ENCODE peak calls at places on chromosomes 2 and 18, in five cellular contexts. L, O, U, Z and I are unnamed samples.

GRCh38 chr2:160810406-160810805 is 316.8 kb upstream of the RBMS1 start:
- DNase-seq in L (no peak), O (no peak), U (no peak), Z (no peak), I (no peak)

GRCh38 chr18:71426441-71426840 is 1117.7 kb downstream of the CBLN2 start:
- DNase-seq in L (no peak), O (no peak), U (no peak), Z (no peak), I (no peak)

GRCh38 chr2:71571945-71572344 is 118.6 kb downstream of the DYSF start:
- DNase-seq in L (no peak), O (no peak), U (no peak), Z (no peak), I (no peak)

GRCh38 chr2:235596272-235596671 is 102.4 kb downstream of the AGAP1 start:
- DNase-seq in L (no peak), O (no peak), U (no peak), Z (no peak), I (no peak)

GRCh38 chr18:44627245-44627644 is 53.4 kb upstream of the SETBP1 start:
- DNase-seq in L (no peak), O (peak), U (no peak), Z (no peak), I (no peak)

GRCh38 chr2:145230546-145230945 is 710.6 kb upstream of the ZEB2 start:
- DNase-seq in L (no peak), O (peak), U (no peak), Z (no peak), I (no peak)

GRCh38 chr2:103139628-103140268 is 377.9 kb downstream of the TMEM182 start:
- DNase-seq in L (no peak), O (no peak), U (no peak), Z (no peak), I (no peak)

GRCh38 chr2:237027712-237028029 is 58.0 kb upstream of the COPS8 start:
- DNase-seq in L (no peak), O (no peak), U (no peak), Z (no peak), I (no peak)

GRCh38 chr2:207149253-207150213 is 16.2 kb downstream of the KLF7 start:
- DNase-seq in L (no peak), O (peak), U (no peak), Z (no peak), I (no peak)

GRCh38 chr2:148122788-148123187 is 101.9 kb downstream of the MBD5 start:
- DNase-seq in L (no peak), O (peak), U (no peak), Z (no peak), I (no peak)

GRCh38 chr2:10993001-10993481 is 81.3 kb downstream of the KCNF1 start:
- DNase-seq in L (no peak), O (peak), U (no peak), Z (no peak), I (peak)

GRCh38 chr2:202778217-202778616 is 93.3 kb downstream of the ICA1L start:
- DNase-seq in L (no peak), O (no peak), U (no peak), Z (no peak), I (no peak)

GRCh38 chr18:6929370-6930102 is 188.1 kb downstream of the LAMA1 start:
- DNase-seq in L (no peak), O (no peak), U (no peak), Z (no peak), I (no peak)

GRCh38 chr18:51559902-51560287 is 362.4 kb upstream of the MEX3C start:
- DNase-seq in L (no peak), O (no peak), U (no peak), Z (no peak), I (no peak)

GRCh38 chr2:30776831-30777652 is 30.2 kb downstream of the CAPN13 start:
- DNase-seq in L (no peak), O (no peak), U (no peak), Z (no peak), I (peak)

GRCh38 chr18:24987271-24987932 is 364.6 kb downstream of the ZNF521 start:
- DNase-seq in L (no peak), O (peak), U (peak), Z (peak), I (no peak)

GRCh38 chr18:69400976-69401474 is 337 bp downstream of the DOK6 start:
- DNase-seq in L (peak), O (peak), U (no peak), Z (no peak), I (no peak)

GRCh38 chr2:57371186-57371585 is 675.4 kb upstream of the VRK2 start:
- DNase-seq in L (no peak), O (no peak), U (no peak), Z (no peak), I (no peak)

GRCh38 chr2:88950010-88950409 is 258.5 kb downstream of the RPIA start:
- DNase-seq in L (no peak), O (no peak), U (no peak), Z (no peak), I (no peak)

GRCh38 chr2:1497122-1497611 is 83.9 kb downstream of the TPO start:
- DNase-seq in L (peak), O (no peak), U (peak), Z (no peak), I (no peak)

GRCh38 chr2:219218279-219219112 is at the start of gene ABCB6:
- DNase-seq in L (peak), O (peak), U (peak), Z (peak), I (peak)

GRCh38 chr18:78967692-78968091 is 11.9 kb upstream of the SALL3 start:
- DNase-seq in L (no peak), O (no peak), U (no peak), Z (no peak), I (no peak)

GRCh38 chr18:6843308-6843707 is 113.8 kb downstream of the ARHGAP28 start:
- DNase-seq in L (no peak), O (no peak), U (no peak), Z (no peak), I (no peak)

GRCh38 chr2:165533331-165533730 is 63.8 kb downstream of the CSRNP3 start:
- DNase-seq in L (no peak), O (no peak), U (no peak), Z (no peak), I (no peak)

GRCh38 chr2:60861736-60862135 is 19.6 kb upstream of the REL start:
- DNase-seq in L (no peak), O (no peak), U (no peak), Z (no peak), I (no peak)

GRCh38 chr2:69743847-69744264 is 1.9 kb downstream of the ANXA4 start:
- DNase-seq in L (no peak), O (no peak), U (no peak), Z (no peak), I (no peak)

GRCh38 chr2:85368921-85369320 is 14.4 kb downstream of the ELMOD3 start:
- DNase-seq in L (no peak), O (no peak), U (no peak), Z (no peak), I (no peak)

GRCh38 chr2:63862802-63863201 is 21.1 kb downstream of the UGP2 start:
- DNase-seq in L (no peak), O (peak), U (no peak), Z (no peak), I (no peak)

GRCh38 chr2:160271166-160272086 is 71.4 kb upstream of the ITGB6 start:
- DNase-seq in L (no peak), O (no peak), U (no peak), Z (peak), I (no peak)

GRCh38 chr2:5696741-5697521 is 4.7 kb downstream of the SOX11 start:
- DNase-seq in L (no peak), O (peak), U (no peak), Z (no peak), I (no peak)
- H3K4me3 ChIP-seq in L (peak), O (peak), U (no peak), Z (no peak), I (peak)

DNA sequence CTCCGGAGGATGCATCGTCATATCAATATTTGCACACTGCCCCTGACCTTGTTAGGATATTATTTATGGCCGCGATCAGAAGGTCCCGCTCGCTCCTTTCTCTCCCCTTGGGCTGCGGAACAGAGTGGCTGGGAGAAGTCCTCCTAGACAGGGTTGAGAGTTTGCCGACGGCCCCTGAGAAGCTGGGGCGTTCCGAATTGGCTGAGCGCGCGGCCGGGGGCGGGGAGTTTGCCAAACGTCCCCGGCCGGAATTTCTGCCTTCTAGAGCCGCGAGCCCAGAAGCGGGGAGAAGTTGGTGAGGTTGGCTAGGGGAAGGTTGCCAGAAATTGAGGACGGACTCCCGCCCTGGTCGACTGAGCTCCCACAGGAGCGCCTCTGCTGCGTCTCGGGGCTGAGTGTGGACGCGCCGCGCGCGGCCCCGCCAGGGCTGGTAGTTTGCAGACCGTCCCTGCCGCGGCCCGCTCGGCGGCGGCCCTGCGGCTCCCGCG is 134.2 kb upstream of the MGAT5 start:
- DNase-seq in L (peak), O (peak), U (peak), Z (peak), I (peak)
- TF ChIP-seq POLR2A in L (peak), O (peak), U (peak), Z (peak), I (no peak)

GRCh38 chr2:223882715-223883114 is 45.3 kb upstream of the AP1S3 start:
- DNase-seq in L (no peak), O (no peak), U (no peak), Z (no peak), I (no peak)

GRCh38 chr2:223873672-223874071 is 36.3 kb upstream of the AP1S3 start:
- DNase-seq in L (no peak), O (no peak), U (no peak), Z (no peak), I (no peak)

GRCh38 chr2:223880779-223881178 is 43.4 kb upstream of the AP1S3 start:
- DNase-seq in L (no peak), O (no peak), U (no peak), Z (no peak), I (no peak)

GRCh38 chr2:223877771-223878410 is 40.5 kb upstream of the AP1S3 start:
- DNase-seq in L (no peak), O (no peak), U (no peak), Z (no peak), I (no peak)
- H3K4me3 ChIP-seq in L (no peak), O (no peak), U (no peak), Z (no peak), I (no peak)

GRCh38 chr2:213151437-213152064 is at the start of gene IKZF2:
- DNase-seq in L (peak), O (peak), U (peak), Z (peak), I (peak)
- TF ChIP-seq POLR2A in L (peak), O (peak), U (peak), Z (peak), I (no peak)